ENCODE peak calls at places on chromosomes 5 and 9, in ten cellular contexts. B is mesendoderm, M is A549, W is adrenal gland, P is thyroid gland, T is heart left ventricle, J is RWPE2, S is cardiac muscle cell, R is kidney, C is HCT116. V is an unnamed sample.

GRCh38 chr5:158727771-158728311 is 371.9 kb downstream of the EBF1 start:
- DNase-seq in B (no peak), M (no peak), W (peak; percentile 61), P (no peak), T (peak; percentile 85), J (no peak), S (no peak), R (peak; percentile 83), C (no peak), V (peak; percentile 38)

GRCh38 chr5:6328173-6328572 is 50.2 kb downstream of the MED10 start:
- DNase-seq in B (peak; percentile 87), M (no peak), W (peak; percentile 5), P (peak; percentile 40), T (no peak), J (no peak), S (peak; percentile 80), R (no peak), C (no peak), V (peak; percentile 29)

GRCh38 chr5:124411089-124411488 is 335.4 kb downstream of the ZNF608 start:
- DNase-seq in B (no peak), M (no peak), W (no peak), P (no peak), T (no peak), J (no peak), S (no peak), R (no peak), C (no peak), V (no peak)

GRCh38 chr5:145937432-145938250 is 1.3 kb downstream of the SH3RF2 start:
- DNase-seq in B (peak; percentile 85), M (peak; percentile 78), W (no peak), P (peak; percentile 38), T (no peak), J (no peak), S (peak; percentile 28), R (no peak), C (peak; percentile 78), V (no peak)

GRCh38 chr9:83199240-83199639 is 136.3 kb upstream of the RASEF start:
- DNase-seq in B (peak; percentile 46), M (peak; percentile 55), W (peak; percentile 72), P (peak; percentile 72), T (peak; percentile 45), J (no peak), S (peak; percentile 62), R (no peak), C (peak; percentile 16), V (peak; percentile 62)

GRCh38 chr9:37902804-37903580 is 935 bp downstream of the SLC25A51 start:
- DNase-seq in B (peak; percentile 33), M (no peak), W (no peak), P (no peak), T (no peak), J (peak; percentile 8), S (no peak), R (no peak), C (no peak), V (no peak)

GRCh38 chr9:114098021-114098659 is 952 bp downstream of the KIF12 start:
- DNase-seq in B (peak; percentile 72), M (peak; percentile 44), W (no peak), P (peak; percentile 88), T (no peak), J (no peak), S (peak; percentile 69), R (peak; percentile 92), C (peak; percentile 23), V (no peak)

GRCh38 chr9:112699230-112699629 is 18.7 kb downstream of the INIP start:
- DNase-seq in B (no peak), M (no peak), W (no peak), P (no peak), T (no peak), J (no peak), S (no peak), R (no peak), C (no peak), V (no peak)

GRCh38 chr9:136363606-136364368 is at the start of gene DNLZ:
- DNase-seq in B (peak; percentile 87), M (peak; percentile 87), W (peak; percentile 88), P (peak; percentile 85), T (peak; percentile 84), J (no peak), S (peak; percentile 93), R (peak; percentile 95), C (peak; percentile 66), V (peak; percentile 92)

GRCh38 chr5:6634788-6635430 is 1.7 kb downstream of the SRD5A1 start:
- DNase-seq in B (no peak), M (no peak), W (no peak), P (no peak), T (no peak), J (no peak), S (no peak), R (no peak), C (no peak), V (no peak)

GRCh38 chr5:113214026-113214425 is 220.8 kb downstream of the TSSK1B start:
- DNase-seq in B (no peak), M (no peak), W (no peak), P (no peak), T (no peak), J (no peak), S (no peak), R (no peak), C (no peak), V (peak; percentile 54)

GRCh38 chr5:113215401-113216060 is 219.3 kb downstream of the TSSK1B start:
- DNase-seq in B (peak; percentile 74), M (no peak), W (no peak), P (no peak), T (no peak), J (no peak), S (no peak), R (no peak), C (no peak), V (no peak)

GRCh38 chr5:113212244-113212920 is 222.4 kb downstream of the TSSK1B start:
- DNase-seq in B (no peak), M (no peak), W (peak; percentile 49), P (peak; percentile 75), T (peak; percentile 43), J (no peak), S (peak; percentile 88), R (no peak), C (no peak), V (peak; percentile 91)

GRCh38 chr5:113214606-113215323 is 220.0 kb downstream of the TSSK1B start:
- DNase-seq in B (peak; percentile 65), M (no peak), W (no peak), P (no peak), T (no peak), J (no peak), S (no peak), R (no peak), C (no peak), V (no peak)

DNA sequence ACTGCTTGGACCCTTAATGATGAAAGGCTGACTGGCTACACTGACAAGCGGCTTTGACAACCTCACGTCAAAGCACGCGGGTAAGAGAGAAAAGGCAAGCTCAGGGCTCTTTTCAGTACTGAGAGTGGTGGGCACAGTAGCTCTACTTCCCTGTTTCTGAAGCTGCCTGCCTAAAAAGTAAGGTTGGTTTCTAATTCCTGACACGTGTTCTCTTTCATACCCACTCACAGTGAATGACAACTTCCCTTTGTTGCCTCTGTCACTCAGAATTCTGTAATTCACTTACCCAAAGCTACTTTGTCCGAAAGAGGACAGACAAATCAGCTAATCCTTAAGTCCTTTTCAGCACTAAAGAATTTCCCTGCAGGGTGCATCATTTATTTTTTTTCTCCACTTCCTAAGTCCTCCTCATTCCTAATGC is 221.2 kb downstream of the TSSK1B start:
- DNase-seq in B (no peak), M (no peak), W (no peak), P (no peak), T (no peak), J (no peak), S (no peak), R (no peak), C (no peak), V (peak; percentile 45)
- H3K27ac ChIP-seq in B (no peak overlapping the region), M (no peak overlapping the region), W (no peak overlapping the region), P (no peak overlapping the region), T (no peak overlapping the region), J (no peak overlapping the region), S (peak overlapping the region; percentile 85), R (no peak overlapping the region), C (no peak overlapping the region), V (peak overlapping the region; percentile 9)

GRCh38 chr9:85630676-85631075 is 111.1 kb downstream of the AGTPBP1 start:
- DNase-seq in B (peak; percentile 83), M (no peak), W (no peak), P (no peak), T (no peak), J (no peak), S (no peak), R (no peak), C (no peak), V (no peak)

DNA sequence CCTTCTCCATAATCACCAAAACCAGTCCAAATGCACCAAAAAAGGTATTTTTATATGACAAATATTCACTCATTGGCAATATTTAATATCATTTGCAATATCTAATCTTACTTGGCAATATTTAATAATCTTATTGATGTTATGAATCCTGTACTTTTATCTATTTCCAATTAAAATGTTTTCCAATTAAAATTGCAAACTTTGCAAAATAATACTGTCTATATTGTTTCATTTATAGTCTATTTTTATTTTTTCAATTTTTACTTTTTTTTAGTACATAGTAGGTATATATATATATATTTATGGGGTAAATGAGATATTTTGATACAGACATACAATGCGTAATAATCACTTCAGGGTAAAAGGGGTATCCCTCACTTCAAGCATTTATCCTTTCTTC is 109.9 kb downstream of the AGTPBP1 start:
- DNase-seq in B (no peak), M (no peak), W (no peak), P (no peak), T (no peak), J (no peak), S (no peak), R (no peak), C (no peak), V (no peak)
- H3K27ac ChIP-seq in B (no peak overlapping the region), M (no peak overlapping the region), W (no peak overlapping the region), P (no peak overlapping the region), T (no peak overlapping the region), J (no peak overlapping the region), S (no peak overlapping the region), R (no peak overlapping the region), C (no peak overlapping the region), V (no peak overlapping the region)

DNA sequence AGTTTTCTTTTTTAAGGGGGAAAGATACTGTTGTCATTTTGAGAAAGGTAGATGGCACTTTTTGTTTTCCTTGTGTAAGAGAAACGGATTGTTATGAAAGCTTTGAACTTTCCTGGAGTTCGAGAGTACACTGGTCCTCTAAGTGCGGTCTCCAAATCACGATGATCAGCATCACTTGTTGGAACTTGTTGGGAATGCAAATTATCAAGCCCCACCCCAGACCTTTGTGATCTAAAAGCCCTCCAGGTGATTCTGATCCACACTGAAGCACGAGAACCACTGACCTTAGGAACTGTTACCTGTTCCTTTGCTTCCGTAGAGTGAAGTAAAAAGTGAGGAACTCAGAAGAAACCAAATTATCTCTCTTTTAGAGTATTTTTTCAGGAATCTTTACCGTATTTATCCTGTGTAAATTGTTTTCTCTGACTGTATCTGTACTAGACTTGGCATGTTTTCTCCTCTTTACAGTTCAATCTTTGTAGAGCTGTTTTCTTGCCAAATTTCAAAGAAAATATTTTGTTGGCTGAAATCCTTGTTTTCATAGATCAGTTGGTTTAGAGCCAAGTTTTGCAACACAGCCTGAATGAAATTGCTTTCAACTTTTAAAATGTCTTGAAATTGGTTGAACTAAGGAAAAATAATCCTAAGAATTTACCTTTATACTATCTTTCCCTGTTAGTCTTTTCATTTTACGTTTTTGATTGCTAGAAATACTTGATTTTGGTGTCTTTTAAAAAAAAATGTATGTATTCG is 4.0 kb downstream of the MAT2B start:
- DNase-seq in B (peak; percentile 56), M (no peak), W (no peak), P (peak; percentile 55), T (no peak), J (peak; percentile 81), S (no peak), R (no peak), C (no peak), V (no peak)
- H3K27ac ChIP-seq in B (no peak overlapping the region), M (peak overlapping the region; percentile 62), W (peak overlapping the region; percentile 71), P (peak overlapping the region; percentile 99), T (no peak overlapping the region), J (peak overlapping the region; percentile 87), S (no peak overlapping the region), R (peak overlapping the region; percentile 68), C (no peak overlapping the region), V (no peak overlapping the region)

GRCh38 chr9:4793412-4794005 is 765 bp downstream of the RCL1 start:
- DNase-seq in B (no peak), M (no peak), W (peak; percentile 34), P (no peak), T (no peak), J (no peak), S (no peak), R (no peak), C (no peak), V (no peak)
- H3K27ac ChIP-seq in B (peak overlapping the region; percentile 67), M (peak overlapping the region; percentile 93), W (peak overlapping the region; percentile 95), P (peak overlapping the region; percentile 46), T (peak overlapping the region; percentile 75), J (peak overlapping the region; percentile 55), S (peak overlapping the region; percentile 86), R (peak overlapping the region; percentile 95), C (peak overlapping the region; percentile 76), V (peak overlapping the region; percentile 86)

V was measured in SJCRH30.